ENCODE peak calls at places on chromosome 14, in nine cellular contexts. One of them, this sample, is unnamed.

GRCh38 chr14:49306152-49306751 is 279.9 kb downstream of the RPS29 start:
- DNase-seq in NCI-H524: peak
- DNase-seq in ACHN: peak
- DNase-seq in CD8-positive, alpha-beta T cell: no peak
- DNase-seq in AG09319: no peak
- DNase-seq in WTC11: no peak
- DNase-seq in iPS-NIHi11: peak
- DNase-seq in nucleus accumbens: no peak
- DNase-seq in anterior cingulate cortex: no peak
- DNase-seq in this sample: no peak

GRCh38 chr14:30296956-30297405 is 262.0 kb upstream of the G2E3 start:
- DNase-seq in nucleus accumbens: no peak
- DNase-seq in AG09319: no peak
- DNase-seq in iPS-NIHi11: no peak
- DNase-seq in CD8-positive, alpha-beta T cell: no peak
- DNase-seq in WTC11: no peak
- DNase-seq in NCI-H524: no peak
- DNase-seq in anterior cingulate cortex: no peak
- DNase-seq in ACHN: no peak
- DNase-seq in this sample: no peak

GRCh38 chr14:96058606-96059200 is 19.5 kb downstream of the C14orf132 start:
- DNase-seq in CD8-positive, alpha-beta T cell: no peak
- DNase-seq in iPS-NIHi11: no peak
- DNase-seq in anterior cingulate cortex: no peak
- DNase-seq in WTC11: no peak
- DNase-seq in ACHN: no peak
- DNase-seq in NCI-H524: no peak
- DNase-seq in nucleus accumbens: no peak
- DNase-seq in AG09319: no peak
- DNase-seq in this sample: no peak

GRCh38 chr14:69547701-69548348 is 26.8 kb downstream of the CCDC177 start:
- DNase-seq in anterior cingulate cortex: no peak
- DNase-seq in ACHN: no peak
- DNase-seq in nucleus accumbens: peak
- DNase-seq in CD8-positive, alpha-beta T cell: no peak
- DNase-seq in iPS-NIHi11: peak
- DNase-seq in WTC11: peak
- DNase-seq in AG09319: no peak
- DNase-seq in NCI-H524: peak
- DNase-seq in this sample: peak

GRCh38 chr14:93042968-93043940 is 72.5 kb downstream of the ITPK1 start:
- DNase-seq in CD8-positive, alpha-beta T cell: no peak
- DNase-seq in anterior cingulate cortex: no peak
- DNase-seq in nucleus accumbens: no peak
- DNase-seq in ACHN: no peak
- DNase-seq in iPS-NIHi11: peak
- DNase-seq in NCI-H524: no peak
- DNase-seq in AG09319: peak
- DNase-seq in WTC11: no peak
- DNase-seq in this sample: peak

GRCh38 chr14:104143071-104143470 is 4.7 kb downstream of the KIF26A start:
- DNase-seq in nucleus accumbens: no peak
- DNase-seq in iPS-NIHi11: peak
- DNase-seq in AG09319: no peak
- DNase-seq in CD8-positive, alpha-beta T cell: no peak
- DNase-seq in ACHN: no peak
- DNase-seq in NCI-H524: no peak
- DNase-seq in WTC11: no peak
- DNase-seq in anterior cingulate cortex: no peak
- DNase-seq in this sample: no peak

GRCh38 chr14:82602794-82603193 is 1069.1 kb upstream of the SEL1L start:
- DNase-seq in NCI-H524: no peak
- DNase-seq in nucleus accumbens: no peak
- DNase-seq in ACHN: no peak
- DNase-seq in anterior cingulate cortex: no peak
- DNase-seq in WTC11: no peak
- DNase-seq in iPS-NIHi11: no peak
- DNase-seq in AG09319: no peak
- DNase-seq in CD8-positive, alpha-beta T cell: no peak
- DNase-seq in this sample: no peak

GRCh38 chr14:61174395-61175386 is 106.4 kb downstream of the TMEM30B start:
- DNase-seq in ACHN: peak
- DNase-seq in anterior cingulate cortex: no peak
- DNase-seq in WTC11: no peak
- DNase-seq in NCI-H524: no peak
- DNase-seq in CD8-positive, alpha-beta T cell: no peak
- DNase-seq in nucleus accumbens: no peak
- DNase-seq in AG09319: no peak
- DNase-seq in iPS-NIHi11: peak
- DNase-seq in this sample: no peak

GRCh38 chr14:59632381-59632780 is 55.8 kb upstream of the CCDC175 start:
- DNase-seq in ACHN: peak
- DNase-seq in NCI-H524: peak
- DNase-seq in anterior cingulate cortex: no peak
- DNase-seq in WTC11: peak
- DNase-seq in iPS-NIHi11: peak
- DNase-seq in nucleus accumbens: no peak
- DNase-seq in AG09319: no peak
- DNase-seq in CD8-positive, alpha-beta T cell: no peak
- DNase-seq in this sample: peak

GRCh38 chr14:87847216-87847615 is 145.8 kb downstream of the GALC start:
- DNase-seq in anterior cingulate cortex: no peak
- DNase-seq in iPS-NIHi11: no peak
- DNase-seq in ACHN: no peak
- DNase-seq in NCI-H524: no peak
- DNase-seq in AG09319: no peak
- DNase-seq in nucleus accumbens: no peak
- DNase-seq in WTC11: no peak
- DNase-seq in CD8-positive, alpha-beta T cell: no peak
- DNase-seq in this sample: no peak

GRCh38 chr14:23252420-23253333 is 14.9 kb downstream of the RNF212B start:
- DNase-seq in NCI-H524: no peak
- DNase-seq in anterior cingulate cortex: no peak
- DNase-seq in ACHN: no peak
- DNase-seq in iPS-NIHi11: peak
- DNase-seq in nucleus accumbens: no peak
- DNase-seq in WTC11: no peak
- DNase-seq in AG09319: no peak
- DNase-seq in CD8-positive, alpha-beta T cell: no peak
- DNase-seq in this sample: no peak

GRCh38 chr14:91283666-91284065 is 39.2 kb upstream of the GPR68 start:
- DNase-seq in iPS-NIHi11: no peak
- DNase-seq in CD8-positive, alpha-beta T cell: no peak
- DNase-seq in nucleus accumbens: no peak
- DNase-seq in ACHN: no peak
- DNase-seq in NCI-H524: no peak
- DNase-seq in AG09319: no peak
- DNase-seq in WTC11: no peak
- DNase-seq in anterior cingulate cortex: no peak
- DNase-seq in this sample: no peak

GRCh38 chr14:84272290-84272721 is 1257.6 kb upstream of the FLRT2 start:
- DNase-seq in ACHN: no peak
- DNase-seq in anterior cingulate cortex: no peak
- DNase-seq in NCI-H524: no peak
- DNase-seq in CD8-positive, alpha-beta T cell: no peak
- DNase-seq in nucleus accumbens: no peak
- DNase-seq in WTC11: no peak
- DNase-seq in iPS-NIHi11: no peak
- DNase-seq in AG09319: no peak
- DNase-seq in this sample: no peak

GRCh38 chr14:53715390-53715730 is 241.3 kb downstream of the BMP4 start:
- DNase-seq in WTC11: no peak
- DNase-seq in ACHN: peak
- DNase-seq in nucleus accumbens: no peak
- DNase-seq in AG09319: no peak
- DNase-seq in iPS-NIHi11: no peak
- DNase-seq in NCI-H524: no peak
- DNase-seq in CD8-positive, alpha-beta T cell: no peak
- DNase-seq in anterior cingulate cortex: no peak
- DNase-seq in this sample: no peak

GRCh38 chr14:50608302-50608851 is 48.4 kb downstream of the ATL1 start:
- DNase-seq in CD8-positive, alpha-beta T cell: no peak
- DNase-seq in AG09319: peak
- DNase-seq in iPS-NIHi11: no peak
- DNase-seq in nucleus accumbens: no peak
- DNase-seq in NCI-H524: no peak
- DNase-seq in WTC11: no peak
- DNase-seq in ACHN: no peak
- DNase-seq in anterior cingulate cortex: no peak
- DNase-seq in this sample: no peak

GRCh38 chr14:51419685-51420084 is 179.6 kb downstream of the TMX1 start:
- DNase-seq in anterior cingulate cortex: no peak
- DNase-seq in AG09319: no peak
- DNase-seq in ACHN: no peak
- DNase-seq in CD8-positive, alpha-beta T cell: peak
- DNase-seq in WTC11: no peak
- DNase-seq in NCI-H524: no peak
- DNase-seq in nucleus accumbens: no peak
- DNase-seq in iPS-NIHi11: no peak
- DNase-seq in this sample: no peak

GRCh38 chr14:59347915-59348314 is 117.3 kb downstream of the GPR135 start:
- DNase-seq in WTC11: no peak
- DNase-seq in CD8-positive, alpha-beta T cell: no peak
- DNase-seq in anterior cingulate cortex: no peak
- DNase-seq in nucleus accumbens: no peak
- DNase-seq in NCI-H524: no peak
- DNase-seq in ACHN: no peak
- DNase-seq in AG09319: no peak
- DNase-seq in iPS-NIHi11: no peak
- DNase-seq in this sample: no peak

GRCh38 chr14:101005447-101005846 is 101.9 kb upstream of the RTL1 start:
- DNase-seq in WTC11: no peak
- DNase-seq in nucleus accumbens: no peak
- DNase-seq in NCI-H524: no peak
- DNase-seq in anterior cingulate cortex: peak
- DNase-seq in CD8-positive, alpha-beta T cell: no peak
- DNase-seq in AG09319: no peak
- DNase-seq in ACHN: no peak
- DNase-seq in iPS-NIHi11: no peak
- DNase-seq in this sample: no peak

GRCh38 chr14:94421316-94421715 is 31.3 kb downstream of the SERPINA11 start:
- DNase-seq in ACHN: no peak
- DNase-seq in anterior cingulate cortex: no peak
- DNase-seq in AG09319: no peak
- DNase-seq in WTC11: no peak
- DNase-seq in nucleus accumbens: no peak
- DNase-seq in iPS-NIHi11: no peak
- DNase-seq in NCI-H524: no peak
- DNase-seq in CD8-positive, alpha-beta T cell: no peak
- DNase-seq in this sample: no peak

GRCh38 chr14:74347096-74347794 is 1.0 kb upstream of the VRTN start:
- DNase-seq in anterior cingulate cortex: no peak
- DNase-seq in nucleus accumbens: no peak
- DNase-seq in AG09319: no peak
- DNase-seq in NCI-H524: no peak
- DNase-seq in ACHN: no peak
- DNase-seq in iPS-NIHi11: peak
- DNase-seq in CD8-positive, alpha-beta T cell: no peak
- DNase-seq in WTC11: peak
- DNase-seq in this sample: no peak